ENCODE peak calls at places on chromosomes 2 and 18, in six cellular contexts. S is fibroblast of the aortic adventitia; P is endothelial cell; H is stimulated activated naive CD4-positive, alpha-beta T cell; W is hippocampal formation; Y is AG08395. N is an unnamed sample.

GRCh38 chr2:239768031-239768800 is 256.9 kb downstream of the NDUFA10 start:
- DNase-seq in S (no peak), P (no peak), H (no peak), W (no peak), Y (no peak), N (no peak)

GRCh38 chr2:230896346-230897115 is 28.5 kb downstream of the GPR55 start:
- DNase-seq in S (no peak), P (no peak), H (no peak), W (no peak), Y (no peak), N (no peak)

GRCh38 chr2:70123829-70124117 is 36.5 kb downstream of the PCBP1 start:
- DNase-seq in S (no peak), P (no peak), H (no peak), W (no peak), Y (no peak), N (no peak)

GRCh38 chr2:75222527-75222926 is 23.2 kb upstream of the TACR1 start:
- DNase-seq in S (no peak), P (no peak), H (no peak), W (no peak), Y (no peak), N (no peak)

GRCh38 chr18:75483662-75484061 is 56.2 kb upstream of the SMIM21 start:
- DNase-seq in S (no peak), P (no peak), H (no peak), W (no peak), Y (no peak), N (no peak)

GRCh38 chr2:11750422-11750821 is 4.0 kb downstream of the LPIN1 start:
- DNase-seq in S (no peak), P (no peak), H (peak), W (no peak), Y (no peak), N (no peak)

GRCh38 chr18:76578571-76579300 is 83.7 kb upstream of the ZNF516 start:
- DNase-seq in S (no peak), P (no peak), H (no peak), W (no peak), Y (no peak), N (no peak)

GRCh38 chr2:140355481-140356090 is 1575.4 kb upstream of the NXPH2 start:
- DNase-seq in S (no peak), P (no peak), H (no peak), W (no peak), Y (no peak), N (no peak)

GRCh38 chr2:45436456-45436855 is 174.6 kb downstream of the SRBD1 start:
- DNase-seq in S (no peak), P (no peak), H (no peak), W (no peak), Y (no peak), N (no peak)

GRCh38 chr2:157395811-157396210 is 48.1 kb downstream of the CYTIP start:
- DNase-seq in S (no peak), P (no peak), H (no peak), W (no peak), Y (no peak), N (peak)

GRCh38 chr18:62177271-62177670 is 9.6 kb downstream of the PIGN start:
- DNase-seq in S (no peak), P (no peak), H (no peak), W (no peak), Y (no peak), N (no peak)

GRCh38 chr18:79400591-79401381 is 5.1 kb downstream of the NFATC1 start:
- DNase-seq in S (no peak), P (no peak), H (peak), W (no peak), Y (no peak), N (no peak)

GRCh38 chr2:212953170-212953920 is 198.1 kb downstream of the IKZF2 start:
- DNase-seq in S (no peak), P (no peak), H (no peak), W (no peak), Y (no peak), N (no peak)

GRCh38 chr2:187188783-187189631 is 259.0 kb downstream of the CALCRL start:
- DNase-seq in S (no peak), P (no peak), H (no peak), W (no peak), Y (no peak), N (no peak)

GRCh38 chr2:232332940-232333259 is 45.7 kb upstream of the ALPP start:
- DNase-seq in S (no peak), P (no peak), H (no peak), W (no peak), Y (no peak), N (no peak)

GRCh38 chr18:48589797-48590519 is 51.1 kb downstream of the CTIF start:
- DNase-seq in S (no peak), P (no peak), H (no peak), W (peak), Y (no peak), N (no peak)

GRCh38 chr2:26997394-26997793 is 27.0 kb downstream of the MAPRE3 start:
- DNase-seq in S (no peak), P (no peak), H (no peak), W (no peak), Y (no peak), N (no peak)

GRCh38 chr2:128442891-128443302 is 124.2 kb upstream of the HS6ST1 start:
- DNase-seq in S (no peak), P (peak), H (no peak), W (no peak), Y (no peak), N (no peak)

GRCh38 chr2:241905716-241906376 is 36.3 kb downstream of the RTP5 start:
- DNase-seq in S (no peak), P (no peak), H (no peak), W (no peak), Y (no peak), N (no peak)

GRCh38 chr2:26925100-26925791 is 45.2 kb upstream of the MAPRE3 start:
- DNase-seq in S (no peak), P (no peak), H (no peak), W (no peak), Y (no peak), N (peak)

GRCh38 chr2:30359644-30360167 is 87.3 kb upstream of the LCLAT1 start:
- DNase-seq in S (peak), P (no peak), H (no peak), W (no peak), Y (peak), N (no peak)

GRCh38 chr2:26942543-26943295 is 27.7 kb upstream of the MAPRE3 start:
- DNase-seq in S (peak), P (peak), H (peak), W (peak), Y (peak), N (peak)

GRCh38 chr2:112679484-112679883 is 33.7 kb downstream of the SLC20A1 start:
- DNase-seq in S (peak), P (no peak), H (no peak), W (peak), Y (peak), N (no peak)

GRCh38 chr2:101961287-101962242 is 30.2 kb upstream of the IL1R2 start:
- DNase-seq in S (peak), P (no peak), H (no peak), W (peak), Y (peak), N (peak)

GRCh38 chr18:6638470-6638869 is 91.0 kb upstream of the ARHGAP28 start:
- DNase-seq in S (no peak), P (no peak), H (no peak), W (no peak), Y (no peak), N (no peak)

GRCh38 chr2:85785871-85786270 is 32.1 kb downstream of the ATOH8 start:
- DNase-seq in S (no peak), P (no peak), H (no peak), W (no peak), Y (no peak), N (no peak)